ENCODE peak calls at places on chromosomes 16 and 17, in five cellular contexts. V is activated B cell treated with CpG ODN at 0.5 μM for 24 hours, F is progenitor cell of endocrine pancreas, L is esophagus squamous epithelium, I is tibial artery. O is an unnamed sample.

GRCh38 chr16:89360760-89361435 is 129.5 kb downstream of the ANKRD11 start:
- DNase-seq in V (peak), F (no peak), L (no peak), I (no peak), O (peak)

GRCh38 chr17:42797067-42798007 is 1.2 kb downstream of the COA3 start:
- DNase-seq in V (no peak), F (no peak), L (no peak), I (no peak), O (no peak)

GRCh38 chr16:50802000-50802399 is 60.1 kb downstream of the CYLD start:
- DNase-seq in V (no peak), F (no peak), L (no peak), I (no peak), O (no peak)

GRCh38 chr17:79645022-79645776 is 34.3 kb upstream of the RBFOX3 start:
- DNase-seq in V (no peak), F (peak), L (no peak), I (peak), O (no peak)

GRCh38 chr17:13031718-13032350 is 14.0 kb upstream of the ELAC2 start:
- DNase-seq in V (no peak), F (peak), L (no peak), I (no peak), O (peak)

GRCh38 chr16:86928517-86929148 is 350.3 kb downstream of the FOXL1 start:
- DNase-seq in V (no peak), F (no peak), L (no peak), I (no peak), O (no peak)

GRCh38 chr17:27548369-27548768 is 82.6 kb upstream of the LGALS9 start:
- DNase-seq in V (no peak), F (no peak), L (no peak), I (no peak), O (no peak)

GRCh38 chr17:68400404-68400735 is 56.9 kb downstream of the WIPI1 start:
- DNase-seq in V (no peak), F (no peak), L (no peak), I (no peak), O (no peak)

GRCh38 chr17:81420769-81421462 is 25.7 kb downstream of the BAHCC1 start:
- DNase-seq in V (no peak), F (no peak), L (no peak), I (peak), O (no peak)

GRCh38 chr17:28599311-28600184 is 723 bp upstream of the SPAG5 start:
- DNase-seq in V (peak), F (no peak), L (no peak), I (peak), O (peak)

GRCh38 chr16:3780570-3780969 is 63.2 kb upstream of the TRAP1 start:
- DNase-seq in V (no peak), F (no peak), L (no peak), I (no peak), O (no peak)

GRCh38 chr16:72848759-72849664 is 198.9 kb downstream of the ZFHX3 start:
- DNase-seq in V (no peak), F (no peak), L (no peak), I (peak), O (no peak)

GRCh38 chr17:45812102-45812501 is 28.0 kb downstream of the CRHR1 start:
- DNase-seq in V (no peak), F (no peak), L (no peak), I (no peak), O (no peak)

GRCh38 chr17:73952498-73953205 is 250.8 kb upstream of the RPL38 start:
- DNase-seq in V (peak), F (peak), L (no peak), I (no peak), O (peak)

GRCh38 chr17:27481327-27481726 is 25.1 kb downstream of the KSR1 start:
- DNase-seq in V (no peak), F (no peak), L (no peak), I (no peak), O (peak)

GRCh38 chr16:65745-66144 is 6.7 kb downstream of the RHBDF1 start:
- DNase-seq in V (peak), F (peak), L (no peak), I (peak), O (peak)

GRCh38 chr17:66398617-66399016 is 96.2 kb downstream of the PRKCA start:
- DNase-seq in V (no peak), F (no peak), L (no peak), I (no peak), O (no peak)

GRCh38 chr17:47363171-47363570 is 39.4 kb downstream of the EFCAB13 start:
- DNase-seq in V (no peak), F (no peak), L (no peak), I (no peak), O (no peak)

GRCh38 chr17:37648555-37648954 is 5.3 kb upstream of the DDX52 start:
- DNase-seq in V (no peak), F (no peak), L (no peak), I (no peak), O (no peak)

GRCh38 chr17:80191192-80191591 is 21.4 kb downstream of the CARD14 start:
- DNase-seq in V (no peak), F (no peak), L (no peak), I (no peak), O (no peak)

GRCh38 chr17:4003501-4004421 is 39.5 kb upstream of the ATP2A3 start:
- DNase-seq in V (no peak), F (no peak), L (no peak), I (no peak), O (no peak)

GRCh38 chr16:3822366-3823045 is 58.0 kb downstream of the CREBBP start:
- DNase-seq in V (no peak), F (no peak), L (no peak), I (no peak), O (no peak)

GRCh38 chr16:81485824-81486554 is 41.4 kb downstream of the CMIP start:
- DNase-seq in V (no peak), F (no peak), L (no peak), I (no peak), O (no peak)

GRCh38 chr16:19114359-19115147 is 789 bp downstream of the ITPRIPL2 start:
- DNase-seq in V (peak), F (peak), L (no peak), I (peak), O (no peak)

GRCh38 chr16:56303066-56303705 is 111.9 kb downstream of the GNAO1 start:
- DNase-seq in V (no peak), F (no peak), L (no peak), I (no peak), O (no peak)

GRCh38 chr16:56302506-56302905 is 111.2 kb downstream of the GNAO1 start:
- DNase-seq in V (no peak), F (no peak), L (no peak), I (no peak), O (no peak)

GRCh38 chr16:56300901-56301351 is 109.6 kb downstream of the GNAO1 start:
- DNase-seq in V (no peak), F (no peak), L (no peak), I (no peak), O (no peak)

GRCh38 chr16:56298948-56299602 is 107.8 kb downstream of the GNAO1 start:
- DNase-seq in V (no peak), F (no peak), L (no peak), I (peak), O (no peak)

DNA sequence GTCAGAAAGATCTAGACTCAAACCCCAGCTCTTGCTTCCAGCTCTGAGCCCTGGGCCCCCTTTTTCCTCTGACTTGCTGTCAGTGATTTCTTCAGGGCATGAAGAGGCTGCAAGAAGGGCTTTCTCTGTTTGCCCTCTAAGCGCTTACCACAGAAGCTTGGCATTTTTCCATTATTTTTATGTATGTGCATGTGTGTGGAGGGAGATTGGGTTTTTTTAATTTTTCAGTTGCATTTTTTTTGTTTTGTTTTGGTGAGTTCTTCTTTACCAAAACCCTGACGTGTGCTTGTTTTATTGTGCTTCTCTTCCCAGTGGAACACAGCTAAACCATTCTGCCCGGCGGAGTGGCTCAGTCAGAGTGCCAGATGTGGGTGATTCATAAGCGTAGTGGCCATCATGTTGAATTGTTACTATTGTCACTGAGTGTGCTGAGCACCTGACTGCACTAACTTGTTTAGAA is 110.1 kb downstream of the GNAO1 start:
- DNase-seq in V (no peak), F (no peak), L (no peak), I (no peak), O (no peak)
- TF ChIP-seq CTCF in V (no peak), F (no peak), L (no peak), I (no peak), O (no peak)

GRCh38 chr16:57167951-57168350 is 17.9 kb downstream of the PSME3IP1 start:
- DNase-seq in V (no peak), F (no peak), L (no peak), I (no peak), O (no peak)
- TF ChIP-seq CTCF in V (no peak), F (peak), L (peak), I (peak), O (peak)

DNA sequence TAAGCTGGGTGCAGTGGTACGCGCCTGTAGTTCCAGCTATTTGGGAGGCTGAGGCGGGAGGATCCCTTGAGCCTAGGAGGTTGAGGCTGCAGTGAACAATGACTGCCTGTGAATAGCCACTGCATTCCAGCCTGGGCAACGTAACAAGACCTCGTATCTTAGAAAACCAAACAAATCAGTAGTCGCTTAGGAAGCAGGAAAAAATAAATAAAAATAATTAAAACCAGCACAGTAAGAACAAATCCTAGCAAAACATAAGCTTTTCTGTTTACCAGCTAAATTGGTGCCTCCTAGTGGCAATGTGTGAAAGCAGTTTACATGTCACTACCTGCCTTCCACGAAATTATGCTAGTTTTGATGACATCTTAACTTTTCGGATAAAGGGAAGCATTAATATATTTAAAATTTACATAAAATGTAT is 1.3 kb downstream of the ARMC5 start:
- DNase-seq in V (no peak), F (no peak), L (no peak), I (peak), O (no peak)
- TF ChIP-seq CTCF in V (no peak), F (peak), L (peak), I (peak), O (peak)

GRCh38 chr17:39627717-39628516 is 1.2 kb downstream of the PPP1R1B start:
- DNase-seq in V (no peak), F (no peak), L (no peak), I (no peak), O (no peak)
- TF ChIP-seq CTCF in V (no peak), F (no peak), L (no peak), I (no peak), O (no peak)

GRCh38 chr17:69800870-69801269 is 274.2 kb upstream of the KCNJ16 start:
- DNase-seq in V (no peak), F (no peak), L (no peak), I (no peak), O (no peak)

GRCh38 chr17:69801368-69801767 is 273.7 kb upstream of the KCNJ16 start:
- DNase-seq in V (no peak), F (no peak), L (no peak), I (no peak), O (no peak)

DNA sequence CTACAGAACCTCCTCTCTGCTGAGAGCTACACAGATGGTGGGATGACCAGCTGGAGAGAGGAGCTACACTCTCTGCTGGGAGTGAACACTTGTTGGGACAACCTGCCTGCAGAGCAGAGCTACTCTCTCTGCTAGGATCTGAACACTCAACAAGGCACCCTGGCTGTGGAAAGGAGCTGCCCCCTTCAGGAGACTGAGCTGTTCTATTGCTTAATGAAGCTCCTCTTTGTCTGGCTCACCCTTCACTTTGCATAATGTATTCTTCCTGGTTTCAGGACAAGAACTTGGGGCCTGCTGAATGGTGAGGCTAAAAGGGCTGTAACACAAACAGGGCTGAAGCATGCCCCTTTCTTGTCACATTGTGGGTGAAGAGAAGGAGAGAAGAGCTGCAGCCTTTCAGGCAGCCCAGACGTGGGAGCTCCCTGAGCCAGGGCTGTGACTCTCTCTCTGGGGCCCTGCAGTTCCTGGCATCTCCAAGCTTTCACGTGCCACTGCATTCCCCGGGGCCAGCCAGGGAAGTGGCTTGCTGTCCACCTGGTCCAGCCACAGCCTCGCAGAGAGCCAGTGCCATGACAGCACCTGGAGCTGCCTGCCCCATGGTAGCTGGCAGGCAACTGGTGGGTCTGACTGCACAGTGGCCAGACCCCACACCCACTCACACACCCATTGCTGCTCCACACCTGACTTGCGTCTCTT is 272.8 kb upstream of the KCNJ16 start:
- DNase-seq in V (no peak), F (no peak), L (no peak), I (no peak), O (no peak)
- TF ChIP-seq CTCF in V (no peak), F (no peak), L (no peak), I (no peak), O (no peak)